ENCODE peak calls at places on chromosomes 11 and 22, in nine cellular contexts. C, P, Z, Q, D, S, K, W and G are unnamed samples.
A peak's percentile ranks its signal among the peaks of the same experiment; 100 is the strongest.

GRCh38 chr11:65817815-65818680 is 15.7 kb upstream of the SNX32 start:
- DNase-seq in C (peak; percentile 95), P (peak; percentile 95), Z (peak; percentile 89), Q (peak; percentile 100), D (peak; percentile 95), S (peak; percentile 91), K (peak; percentile 92), W (peak; percentile 98), G (peak; percentile 88)

GRCh38 chr11:103170865-103171264 is 61.6 kb downstream of the DYNC2H1 start:
- DNase-seq in C (no peak), P (no peak), Z (no peak), Q (no peak), D (no peak), S (no peak), K (no peak), W (no peak), G (no peak)

GRCh38 chr11:68273056-68273738 is 1.4 kb upstream of the C11orf24 start:
- DNase-seq in C (no peak), P (no peak), Z (no peak), Q (no peak), D (no peak), S (no peak), K (no peak), W (no peak), G (no peak)

GRCh38 chr22:36595154-36595553 is 66.2 kb upstream of the EIF3D start:
- DNase-seq in C (no peak), P (no peak), Z (no peak), Q (no peak), D (peak; percentile 27), S (no peak), K (no peak), W (no peak), G (no peak)

GRCh38 chr11:102757823-102758549 is 22.4 kb downstream of the MMP10 start:
- DNase-seq in C (no peak), P (no peak), Z (no peak), Q (no peak), D (no peak), S (no peak), K (no peak), W (no peak), G (no peak)

GRCh38 chr22:30943368-30943767 is 25.2 kb downstream of the MORC2 start:
- DNase-seq in C (no peak), P (no peak), Z (peak; percentile 81), Q (no peak), D (no peak), S (no peak), K (no peak), W (no peak), G (no peak)

GRCh38 chr11:124869856-124870387 is 4.7 kb downstream of the ROBO3 start:
- DNase-seq in C (peak; percentile 17), P (no peak), Z (no peak), Q (peak; percentile 27), D (no peak), S (no peak), K (no peak), W (no peak), G (no peak)

GRCh38 chr22:19807161-19807913 is 46.8 kb downstream of the TBX1 start:
- DNase-seq in C (peak; percentile 54), P (peak; percentile 13), Z (no peak), Q (peak; percentile 41), D (peak; percentile 46), S (no peak), K (no peak), W (no peak), G (no peak)

GRCh38 chr22:45600791-45601730 is 70.6 kb upstream of the ATXN10 start:
- DNase-seq in C (peak; percentile 66), P (no peak), Z (no peak), Q (peak; percentile 30), D (no peak), S (no peak), K (no peak), W (no peak), G (no peak)

GRCh38 chr11:75442161-75442885 is 9.3 kb upstream of the KLHL35 start:
- DNase-seq in C (no peak), P (no peak), Z (no peak), Q (no peak), D (no peak), S (no peak), K (no peak), W (peak; percentile 40), G (no peak)

GRCh38 chr22:48898524-48899377 is 928.9 kb downstream of the BRD1 start:
- DNase-seq in C (no peak), P (no peak), Z (no peak), Q (no peak), D (peak; percentile 32), S (no peak), K (no peak), W (peak; percentile 22), G (no peak)

GRCh38 chr11:43866520-43866919 is 14.1 kb upstream of the ALKBH3 start:
- DNase-seq in C (no peak), P (no peak), Z (no peak), Q (no peak), D (no peak), S (no peak), K (no peak), W (no peak), G (no peak)

GRCh38 chr11:65546217-65546958 is 11.8 kb downstream of the LTBP3 start:
- DNase-seq in C (peak; percentile 90), P (peak; percentile 72), Z (peak; percentile 99), Q (peak; percentile 99), D (peak; percentile 86), S (peak; percentile 94), K (no peak), W (peak; percentile 98), G (peak; percentile 27)

GRCh38 chr11:70005107-70005818 is 72.9 kb upstream of the ANO1 start:
- DNase-seq in C (no peak), P (no peak), Z (no peak), Q (no peak), D (no peak), S (no peak), K (no peak), W (no peak), G (no peak)

GRCh38 chr11:129945377-129945776 is 50.0 kb upstream of the NFRKB start:
- DNase-seq in C (no peak), P (no peak), Z (no peak), Q (no peak), D (no peak), S (no peak), K (no peak), W (no peak), G (no peak)

GRCh38 chr11:110919241-110919893 is 207.1 kb upstream of the ARHGAP20 start:
- DNase-seq in C (no peak), P (no peak), Z (no peak), Q (no peak), D (no peak), S (no peak), K (no peak), W (no peak), G (no peak)

GRCh38 chr11:110918351-110918750 is 206.1 kb upstream of the ARHGAP20 start:
- DNase-seq in C (no peak), P (no peak), Z (no peak), Q (no peak), D (no peak), S (no peak), K (no peak), W (no peak), G (no peak)

DNA sequence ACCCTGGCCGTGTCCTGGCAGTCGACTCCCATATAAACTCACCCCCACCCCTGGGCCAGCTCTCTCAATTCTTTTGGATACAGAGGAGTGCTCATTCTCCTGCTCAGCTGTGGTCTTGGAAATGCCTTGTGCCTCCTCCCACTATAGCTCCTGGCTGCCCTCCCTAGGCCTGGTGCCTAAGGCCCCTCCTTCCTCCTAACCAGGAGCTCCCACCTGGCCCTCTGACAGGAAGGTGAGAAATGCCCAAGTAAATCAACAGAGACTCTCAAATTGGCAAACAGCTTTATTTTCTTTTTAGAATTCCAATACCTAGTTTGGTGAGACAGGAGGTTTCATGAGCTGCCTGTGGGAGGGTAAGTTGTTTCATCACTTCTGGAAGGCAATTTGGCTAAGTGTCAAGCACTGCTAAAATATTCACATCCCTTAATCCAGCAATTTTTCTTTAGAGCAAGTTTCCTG is 209.5 kb upstream of the ARHGAP20 start:
- DNase-seq in C (peak; percentile 64), P (peak; percentile 82), Z (no peak), Q (no peak), D (no peak), S (peak; percentile 82), K (no peak), W (peak; percentile 37), G (no peak)
- H3K27ac ChIP-seq in C (no peak overlapping the region), P (peak overlapping the region; percentile 49), Z (no peak overlapping the region), Q (no peak overlapping the region), D (no peak overlapping the region), S (peak overlapping the region; percentile 51), K (no peak overlapping the region), W (peak overlapping the region; percentile 58), G (no peak overlapping the region)

GRCh38 chr22:29801153-29801552 is 34.0 kb downstream of the UQCR10 start:
- DNase-seq in C (no peak), P (no peak), Z (no peak), Q (no peak), D (no peak), S (no peak), K (no peak), W (peak; percentile 58), G (no peak)
- H3K27ac ChIP-seq in C (no peak overlapping the region), P (no peak overlapping the region), Z (no peak overlapping the region), Q (no peak overlapping the region), D (no peak overlapping the region), S (peak overlapping the region; percentile 82), K (no peak overlapping the region), W (peak overlapping the region; percentile 69), G (no peak overlapping the region)

DNA sequence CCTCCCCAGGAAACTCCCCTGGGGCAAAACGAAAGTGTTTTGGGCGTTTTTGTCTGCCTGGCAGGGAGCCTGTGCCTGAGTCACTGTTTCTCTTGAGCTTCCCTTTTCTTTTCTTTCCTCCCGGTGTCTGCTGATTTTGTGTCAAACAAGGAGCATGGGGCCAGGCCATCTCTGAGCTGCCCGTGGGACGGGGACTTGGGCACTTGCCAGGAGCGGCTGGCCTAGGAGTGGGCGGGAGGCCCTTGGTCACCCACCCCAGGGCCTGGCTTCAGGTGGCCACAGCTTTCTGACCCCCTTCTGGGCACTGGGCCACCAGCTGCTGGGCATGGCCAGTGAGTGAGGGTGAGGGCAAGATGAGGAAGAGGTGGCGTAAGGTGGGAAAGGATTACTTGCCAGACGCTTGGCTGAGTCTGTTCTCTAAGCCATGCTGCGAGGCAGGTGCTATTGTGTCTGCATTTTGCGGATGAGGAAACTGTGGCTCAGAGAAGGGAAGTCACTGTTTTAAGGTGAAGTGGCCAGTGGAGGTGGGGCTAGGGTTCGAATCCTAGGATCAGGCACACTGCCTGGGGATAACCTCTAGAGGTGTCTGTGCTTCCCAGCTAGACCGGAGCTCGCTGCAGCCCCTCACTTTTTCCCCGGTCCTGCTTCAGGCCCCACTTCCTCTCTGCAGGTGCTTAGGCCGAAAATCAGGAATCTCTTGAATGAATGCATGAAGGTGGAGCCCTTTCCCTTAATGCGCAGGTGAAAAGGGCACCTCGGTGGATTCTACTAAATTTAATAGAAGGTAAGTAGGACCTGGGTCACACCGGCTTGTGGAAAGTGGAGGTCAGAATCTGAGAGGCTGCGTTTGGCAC is 7.8 kb upstream of the NFAM1 start:
- DNase-seq in C (no peak), P (peak; percentile 38), Z (no peak), Q (no peak), D (peak; percentile 72), S (no peak), K (no peak), W (peak; percentile 30), G (no peak)
- H3K27ac ChIP-seq in C (peak overlapping the region; percentile 33), P (no peak overlapping the region), Z (peak overlapping the region; percentile 24), Q (no peak overlapping the region), D (no peak overlapping the region), S (no peak overlapping the region), K (no peak overlapping the region), W (peak overlapping the region; percentile 60), G (no peak overlapping the region)

DNA sequence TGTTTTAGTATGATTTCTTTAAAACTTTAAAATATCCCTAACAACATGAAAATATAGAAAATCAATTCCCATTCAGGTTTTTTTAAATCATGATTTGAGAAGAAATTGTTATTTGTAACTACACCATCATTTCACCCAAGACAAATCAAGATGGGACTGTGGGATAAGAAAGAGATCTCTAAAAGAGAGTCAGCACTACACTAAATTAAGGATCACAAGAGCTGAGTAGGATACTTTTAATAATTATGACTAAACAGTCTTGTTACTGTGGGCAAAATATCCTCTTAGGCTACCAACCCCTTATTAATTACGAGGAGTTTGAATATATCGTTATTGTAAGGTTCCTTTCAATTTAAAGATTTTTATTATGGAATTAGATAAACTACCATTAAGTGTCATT is 3.0 kb downstream of the GAS2 start:
- DNase-seq in C (no peak), P (no peak), Z (no peak), Q (no peak), D (no peak), S (no peak), K (no peak), W (no peak), G (no peak)
- H3K27ac ChIP-seq in C (no peak overlapping the region), P (no peak overlapping the region), Z (no peak overlapping the region), Q (no peak overlapping the region), D (no peak overlapping the region), S (no peak overlapping the region), K (no peak overlapping the region), W (no peak overlapping the region), G (no peak overlapping the region)